ENCODE peak calls at places on chromosome 9, in five cellular contexts. One of them, this sample, is unnamed. For H3K36me3, the result is how much of the 10 kb centered on the place peaks cover.

GRCh38 chr9:137167752-137168574 is 1.9 kb downstream of the LRRC26 start:
- DNase-seq in aorta: no peak
- DNase-seq in WERI-Rb-1: peak
- DNase-seq in heart left ventricle: no peak
- DNase-seq in HCT116: no peak
- DNase-seq in this sample: peak

GRCh38 chr9:97313243-97313642 is 5.8 kb downstream of the CCDC180 start:
- DNase-seq in aorta: no peak
- DNase-seq in heart left ventricle: no peak
- DNase-seq in WERI-Rb-1: no peak
- DNase-seq in HCT116: no peak
- DNase-seq in this sample: no peak

GRCh38 chr9:136831720-136832104 is 10.6 kb upstream of the AJM1 start:
- DNase-seq in aorta: peak
- DNase-seq in HCT116: no peak
- DNase-seq in WERI-Rb-1: no peak
- DNase-seq in heart left ventricle: no peak
- DNase-seq in this sample: no peak

GRCh38 chr9:81559741-81560140 is 129.6 kb downstream of the TLE1 start:
- DNase-seq in WERI-Rb-1: no peak
- DNase-seq in HCT116: peak
- DNase-seq in heart left ventricle: no peak
- DNase-seq in aorta: no peak
- DNase-seq in this sample: peak

GRCh38 chr9:115494958-115495690 is 377.2 kb upstream of the TNC start:
- DNase-seq in heart left ventricle: no peak
- DNase-seq in aorta: no peak
- DNase-seq in HCT116: no peak
- DNase-seq in WERI-Rb-1: no peak
- DNase-seq in this sample: no peak

GRCh38 chr9:100088202-100088601 is 10.6 kb downstream of the ERP44 start:
- DNase-seq in aorta: no peak
- DNase-seq in HCT116: no peak
- DNase-seq in WERI-Rb-1: no peak
- DNase-seq in heart left ventricle: no peak
- DNase-seq in this sample: no peak

GRCh38 chr9:31700252-31701045 is 684.0 kb upstream of the ACO1 start:
- DNase-seq in aorta: no peak
- DNase-seq in HCT116: no peak
- DNase-seq in WERI-Rb-1: no peak
- DNase-seq in heart left ventricle: no peak
- DNase-seq in this sample: no peak

GRCh38 chr9:71223953-71224538 is 102.6 kb upstream of the TRPM3 start:
- DNase-seq in HCT116: no peak
- DNase-seq in heart left ventricle: no peak
- DNase-seq in WERI-Rb-1: no peak
- DNase-seq in aorta: no peak
- DNase-seq in this sample: no peak

GRCh38 chr9:72986522-72987116 is 33.8 kb upstream of the ALDH1A1 start:
- DNase-seq in heart left ventricle: no peak
- DNase-seq in HCT116: no peak
- DNase-seq in WERI-Rb-1: no peak
- DNase-seq in aorta: no peak
- DNase-seq in this sample: no peak

GRCh38 chr9:122216798-122217418 is 11.8 kb downstream of the LHX6 start:
- DNase-seq in heart left ventricle: no peak
- DNase-seq in WERI-Rb-1: no peak
- DNase-seq in aorta: no peak
- DNase-seq in HCT116: no peak
- DNase-seq in this sample: no peak

GRCh38 chr9:77819672-77820071 is 171.6 kb upstream of the GNA14 start:
- DNase-seq in HCT116: no peak
- DNase-seq in aorta: no peak
- DNase-seq in WERI-Rb-1: no peak
- DNase-seq in heart left ventricle: no peak
- DNase-seq in this sample: no peak

GRCh38 chr9:127137640-127138360 is 15.4 kb upstream of the ANGPTL2 start:
- DNase-seq in heart left ventricle: no peak
- DNase-seq in aorta: no peak
- DNase-seq in WERI-Rb-1: no peak
- DNase-seq in HCT116: no peak
- DNase-seq in this sample: no peak

GRCh38 chr9:121736147-121736721 is 84.8 kb downstream of the DAB2IP start:
- DNase-seq in heart left ventricle: peak
- DNase-seq in WERI-Rb-1: no peak
- DNase-seq in HCT116: no peak
- DNase-seq in aorta: peak
- DNase-seq in this sample: peak

GRCh38 chr9:14348241-14349140 is 34.5 kb upstream of the NFIB start:
- DNase-seq in HCT116: no peak
- DNase-seq in WERI-Rb-1: no peak
- DNase-seq in aorta: no peak
- DNase-seq in heart left ventricle: no peak
- DNase-seq in this sample: no peak

GRCh38 chr9:125961037-125961436 is 213.9 kb downstream of the PBX3 start:
- DNase-seq in heart left ventricle: no peak
- DNase-seq in aorta: no peak
- DNase-seq in WERI-Rb-1: no peak
- DNase-seq in HCT116: no peak
- DNase-seq in this sample: no peak

GRCh38 chr9:80928697-80929096 is 760.6 kb downstream of the TLE1 start:
- DNase-seq in WERI-Rb-1: no peak
- DNase-seq in aorta: no peak
- DNase-seq in heart left ventricle: no peak
- DNase-seq in HCT116: no peak
- DNase-seq in this sample: no peak

GRCh38 chr9:70363760-70364159 is 50.7 kb downstream of the KLF9 start:
- DNase-seq in aorta: no peak
- DNase-seq in WERI-Rb-1: no peak
- DNase-seq in HCT116: no peak
- DNase-seq in heart left ventricle: no peak
- DNase-seq in this sample: no peak

GRCh38 chr9:123090198-123090896 is 56.9 kb downstream of the GPR21 start:
- DNase-seq in WERI-Rb-1: no peak
- DNase-seq in heart left ventricle: no peak
- DNase-seq in aorta: no peak
- DNase-seq in HCT116: no peak
- DNase-seq in this sample: no peak

GRCh38 chr9:137305060-137305787 is 3.2 kb upstream of the NRARP start:
- DNase-seq in aorta: peak
- DNase-seq in HCT116: no peak
- DNase-seq in WERI-Rb-1: peak
- DNase-seq in heart left ventricle: peak
- DNase-seq in this sample: peak

GRCh38 chr9:98519641-98520040 is 189.1 kb downstream of the GABBR2 start:
- DNase-seq in heart left ventricle: no peak
- DNase-seq in WERI-Rb-1: no peak
- DNase-seq in aorta: no peak
- DNase-seq in HCT116: no peak
- DNase-seq in this sample: no peak

GRCh38 chr9:106675780-106676179 is 187.2 kb upstream of the ZNF462 start:
- DNase-seq in heart left ventricle: peak
- DNase-seq in aorta: no peak
- DNase-seq in HCT116: no peak
- DNase-seq in WERI-Rb-1: no peak
- DNase-seq in this sample: no peak

GRCh38 chr9:92564982-92565381 is 29.2 kb upstream of the ECM2 start:
- DNase-seq in WERI-Rb-1: no peak
- DNase-seq in HCT116: no peak
- DNase-seq in heart left ventricle: no peak
- DNase-seq in aorta: no peak
- DNase-seq in this sample: no peak

GRCh38 chr9:122162415-122162814 is 2.7 kb downstream of the MORN5 start:
- DNase-seq in heart left ventricle: no peak
- DNase-seq in aorta: no peak
- DNase-seq in WERI-Rb-1: no peak
- DNase-seq in HCT116: no peak
- DNase-seq in this sample: no peak

GRCh38 chr9:36018129-36018528 is 18.6 kb upstream of the RECK start:
- DNase-seq in WERI-Rb-1: no peak
- DNase-seq in aorta: no peak
- DNase-seq in heart left ventricle: no peak
- DNase-seq in HCT116: no peak
- DNase-seq in this sample: no peak

GRCh38 chr9:30519756-30520155 is 1864.7 kb upstream of the ACO1 start:
- DNase-seq in heart left ventricle: no peak
- DNase-seq in aorta: no peak
- DNase-seq in WERI-Rb-1: no peak
- DNase-seq in HCT116: no peak
- DNase-seq in this sample: no peak

GRCh38 chr9:128495804-128496417 is 8.6 kb upstream of the GLE1 start:
- DNase-seq in HCT116: peak
- DNase-seq in aorta: no peak
- DNase-seq in WERI-Rb-1: peak
- DNase-seq in heart left ventricle: no peak
- DNase-seq in this sample: no peak

GRCh38 chr9:121574771-121575519 is 75.3 kb upstream of the GGTA1 start:
- DNase-seq in heart left ventricle: no peak
- DNase-seq in aorta: no peak
- DNase-seq in HCT116: no peak
- DNase-seq in WERI-Rb-1: peak
- DNase-seq in this sample: peak

GRCh38 chr9:13487071-13487470 is 207.6 kb upstream of the MPDZ start:
- DNase-seq in WERI-Rb-1: no peak
- DNase-seq in aorta: no peak
- DNase-seq in heart left ventricle: no peak
- DNase-seq in HCT116: no peak
- DNase-seq in this sample: no peak

GRCh38 chr9:123778232-123778902 is 151.6 kb downstream of the DENND1A start:
- DNase-seq in WERI-Rb-1: no peak
- DNase-seq in heart left ventricle: no peak
- DNase-seq in HCT116: no peak
- DNase-seq in aorta: no peak
- DNase-seq in this sample: peak

GRCh38 chr9:119974026-119974425 is 604.8 kb upstream of the BRINP1 start:
- DNase-seq in aorta: no peak
- DNase-seq in WERI-Rb-1: no peak
- DNase-seq in heart left ventricle: no peak
- DNase-seq in HCT116: no peak
- DNase-seq in this sample: no peak

GRCh38 chr9:83675466-83675865 is 32.3 kb downstream of the UBQLN1 start:
- DNase-seq in WERI-Rb-1: no peak
- DNase-seq in HCT116: no peak
- DNase-seq in aorta: no peak
- DNase-seq in heart left ventricle: no peak
- DNase-seq in this sample: no peak

GRCh38 chr9:89879276-89879675 is 274.5 kb downstream of the GADD45G start:
- DNase-seq in WERI-Rb-1: no peak
- DNase-seq in heart left ventricle: no peak
- DNase-seq in aorta: no peak
- DNase-seq in HCT116: no peak
- DNase-seq in this sample: no peak

GRCh38 chr9:18798106-18798505 is 234.9 kb downstream of the SAXO1 start:
- DNase-seq in WERI-Rb-1: no peak
- DNase-seq in aorta: no peak
- DNase-seq in heart left ventricle: no peak
- DNase-seq in HCT116: no peak
- DNase-seq in this sample: no peak
- H3K27ac ChIP-seq in WERI-Rb-1: no peak
- H3K27ac ChIP-seq in aorta: no peak
- H3K27ac ChIP-seq in heart left ventricle: no peak
- H3K27ac ChIP-seq in HCT116: no peak
- H3K27ac ChIP-seq in this sample: no peak

GRCh38 chr9:134343637-134344036 is 17.4 kb downstream of the RXRA start:
- DNase-seq in HCT116: no peak
- DNase-seq in WERI-Rb-1: peak
- DNase-seq in heart left ventricle: no peak
- DNase-seq in aorta: peak
- DNase-seq in this sample: no peak

GRCh38 chr9:134345737-134346136 is 19.5 kb downstream of the RXRA start:
- DNase-seq in WERI-Rb-1: no peak
- DNase-seq in HCT116: no peak
- DNase-seq in heart left ventricle: no peak
- DNase-seq in aorta: no peak
- DNase-seq in this sample: no peak

GRCh38 chr9:134344068-134344820 is 18.0 kb downstream of the RXRA start:
- DNase-seq in heart left ventricle: peak
- DNase-seq in WERI-Rb-1: no peak
- DNase-seq in aorta: peak
- DNase-seq in HCT116: no peak
- DNase-seq in this sample: no peak

GRCh38 chr9:134346151-134346550 is 19.9 kb downstream of the RXRA start:
- DNase-seq in heart left ventricle: no peak
- DNase-seq in WERI-Rb-1: peak
- DNase-seq in aorta: no peak
- DNase-seq in HCT116: no peak
- DNase-seq in this sample: no peak

DNA sequence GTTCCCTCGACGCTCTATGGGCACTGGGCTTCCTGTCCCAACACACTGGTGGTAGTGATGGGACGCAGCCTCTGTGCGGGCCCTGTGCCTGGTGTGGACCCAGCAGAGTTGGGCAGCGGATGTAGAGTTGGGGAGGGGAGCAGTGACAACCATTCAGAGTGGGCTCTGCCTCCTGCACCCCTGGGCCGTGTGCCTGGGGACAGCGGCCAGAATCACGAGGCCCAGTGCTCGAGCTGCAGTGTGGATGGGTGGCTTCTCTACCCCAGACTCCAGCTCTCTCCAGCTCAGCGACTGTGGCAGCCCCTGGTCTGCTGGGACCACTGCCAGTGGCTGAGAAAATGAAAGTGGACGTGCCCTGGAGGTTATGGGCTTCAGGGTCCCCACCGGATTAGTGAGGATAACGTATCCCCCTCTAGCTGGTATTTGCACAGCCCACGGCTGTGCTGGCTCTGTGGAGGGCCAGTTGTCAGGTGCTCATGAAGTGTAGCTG is 18.6 kb downstream of the RXRA start:
- DNase-seq in WERI-Rb-1: no peak
- DNase-seq in HCT116: no peak
- DNase-seq in aorta: no peak
- DNase-seq in heart left ventricle: no peak
- DNase-seq in this sample: no peak
- H3K36me3 ChIP-seq in WERI-Rb-1: under half
- H3K36me3 ChIP-seq in HCT116: under half
- H3K36me3 ChIP-seq in aorta: under half
- H3K36me3 ChIP-seq in heart left ventricle: under half
- H3K36me3 ChIP-seq in this sample: under half

GRCh38 chr9:68458918-68459317 is 81.8 kb downstream of the TMEM252 start:
- DNase-seq in aorta: no peak
- DNase-seq in WERI-Rb-1: no peak
- DNase-seq in heart left ventricle: no peak
- DNase-seq in HCT116: no peak
- DNase-seq in this sample: no peak
- H3K27ac ChIP-seq in aorta: no peak
- H3K27ac ChIP-seq in WERI-Rb-1: no peak
- H3K27ac ChIP-seq in heart left ventricle: no peak
- H3K27ac ChIP-seq in HCT116: no peak
- H3K27ac ChIP-seq in this sample: no peak

DNA sequence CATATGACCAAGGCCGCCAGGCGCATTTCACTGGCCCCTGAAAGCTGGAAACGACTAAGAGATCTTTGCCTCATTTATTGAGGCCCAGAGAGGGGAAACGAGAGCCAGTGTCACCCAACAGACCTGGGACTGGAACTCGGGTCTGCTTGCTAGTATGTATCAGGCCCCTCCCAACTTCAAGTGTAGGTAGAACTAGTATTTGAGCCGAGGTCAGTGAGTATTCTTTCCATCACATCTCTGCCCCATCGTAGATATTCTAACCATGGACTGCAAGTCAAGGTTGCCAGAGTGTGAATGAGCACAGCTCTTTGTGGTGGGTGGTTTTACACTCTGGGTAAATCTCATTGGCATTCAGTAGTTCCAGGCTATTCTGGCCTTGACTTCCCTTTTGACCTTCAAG is 42.2 kb downstream of the GPR107 start:
- DNase-seq in HCT116: no peak
- DNase-seq in aorta: no peak
- DNase-seq in heart left ventricle: no peak
- DNase-seq in WERI-Rb-1: no peak
- DNase-seq in this sample: no peak
- H3K36me3 ChIP-seq in HCT116: under half
- H3K36me3 ChIP-seq in aorta: under half
- H3K36me3 ChIP-seq in heart left ventricle: under half
- H3K36me3 ChIP-seq in WERI-Rb-1: half or more
- H3K36me3 ChIP-seq in this sample: half or more